ENCODE peak calls at places on chromosomes 12 and 14, in six cellular contexts. L, D, K, A, G and C are unnamed samples.

GRCh38 chr12:106841471-106842302 is 67.2 kb downstream of the RIC8B start:
- DNase-seq in L (peak; percentile 46), D (no peak), K (peak; percentile 63), A (peak; percentile 59), G (no peak), C (peak; percentile 2)

GRCh38 chr12:25655702-25656101 is 102.6 kb upstream of the LMNTD1 start:
- DNase-seq in L (no peak), D (no peak), K (no peak), A (no peak), G (no peak), C (no peak)

GRCh38 chr12:54024127-54024526 is 4.1 kb upstream of the HOXC6 start:
- DNase-seq in L (no peak), D (no peak), K (no peak), A (no peak), G (no peak), C (no peak)

GRCh38 chr12:76274699-76275098 is 73.5 kb downstream of the BBS10 start:
- DNase-seq in L (no peak), D (no peak), K (peak; percentile 58), A (no peak), G (no peak), C (no peak)

GRCh38 chr14:39218171-39218769 is 15.4 kb upstream of the MIA2 start:
- DNase-seq in L (no peak), D (no peak), K (no peak), A (peak; percentile 68), G (no peak), C (no peak)

GRCh38 chr14:39884091-39884490 is 451.9 kb upstream of the FBXO33 start:
- DNase-seq in L (no peak), D (no peak), K (no peak), A (no peak), G (no peak), C (no peak)

GRCh38 chr14:60196291-60196690 is 31.1 kb upstream of the DHRS7 start:
- DNase-seq in L (no peak), D (no peak), K (no peak), A (no peak), G (no peak), C (no peak)

GRCh38 chr14:103041464-103041863 is 15.9 kb downstream of the CDC42BPB start:
- DNase-seq in L (no peak), D (no peak), K (no peak), A (no peak), G (no peak), C (no peak)

GRCh38 chr14:91867316-91867988 is at the start of gene TC2N:
- DNase-seq in L (peak; percentile 72), D (no peak), K (no peak), A (no peak), G (no peak), C (peak; percentile 54)

GRCh38 chr12:70854138-70854537 is 66.4 kb downstream of the PTPRR start:
- DNase-seq in L (no peak), D (no peak), K (no peak), A (no peak), G (no peak), C (no peak)

GRCh38 chr12:108369736-108370396 is 30.8 kb upstream of the CMKLR1 start:
- DNase-seq in L (no peak), D (no peak), K (no peak), A (no peak), G (no peak), C (no peak)

GRCh38 chr12:113306382-113306781 is 28.5 kb downstream of the SLC8B1 start:
- DNase-seq in L (no peak), D (no peak), K (no peak), A (no peak), G (no peak), C (no peak)

GRCh38 chr14:32703246-32703645 is 235.4 kb upstream of the NPAS3 start:
- DNase-seq in L (no peak), D (no peak), K (peak; percentile 33), A (no peak), G (no peak), C (no peak)

GRCh38 chr12:94618995-94619695 is 31.2 kb downstream of the TMCC3 start:
- DNase-seq in L (no peak), D (peak; percentile 34), K (peak; percentile 46), A (peak; percentile 27), G (no peak), C (no peak)

GRCh38 chr12:21697829-21698630 is 40.4 kb upstream of the LDHB start:
- DNase-seq in L (no peak), D (no peak), K (peak; percentile 24), A (peak; percentile 42), G (no peak), C (no peak)

GRCh38 chr14:73223049-73223448 is 14.3 kb upstream of the PAPLN start:
- DNase-seq in L (no peak), D (no peak), K (no peak), A (no peak), G (no peak), C (no peak)

GRCh38 chr12:14410841-14411569 is 45.5 kb downstream of the ATF7IP start:
- DNase-seq in L (peak; percentile 50), D (no peak), K (no peak), A (no peak), G (no peak), C (no peak)

GRCh38 chr14:104462651-104463630 is 116.6 kb upstream of the C14orf180 start:
- DNase-seq in L (no peak), D (no peak), K (no peak), A (no peak), G (peak; percentile 28), C (no peak)

GRCh38 chr12:30847259-30847658 is 79.3 kb upstream of the TSPAN11 start:
- DNase-seq in L (no peak), D (no peak), K (peak; percentile 26), A (peak; percentile 81), G (no peak), C (no peak)

GRCh38 chr12:64082866-64083268 is 139.2 kb downstream of the KICS2 start:
- DNase-seq in L (no peak), D (no peak), K (no peak), A (peak; percentile 16), G (no peak), C (no peak)

GRCh38 chr12:89439946-89440345 is 84.7 kb downstream of the GALNT4 start:
- DNase-seq in L (no peak), D (no peak), K (peak; percentile 50), A (no peak), G (no peak), C (no peak)

GRCh38 chr14:24310666-24311604 is at the start of gene LTB4R:
- DNase-seq in L (peak; percentile 75), D (no peak), K (peak; percentile 85), A (no peak), G (peak; percentile 82), C (no peak)

GRCh38 chr14:104724407-104724980 is 465 bp downstream of the ADSS1 start:
- DNase-seq in L (no peak), D (no peak), K (no peak), A (peak; percentile 58), G (no peak), C (no peak)

GRCh38 chr12:70849265-70849960 is 71.1 kb downstream of the PTPRR start:
- DNase-seq in L (no peak), D (no peak), K (peak; percentile 38), A (peak; percentile 9), G (no peak), C (no peak)

GRCh38 chr12:58285551-58285950 is 344.2 kb downstream of the ATP23 start:
- DNase-seq in L (no peak), D (no peak), K (no peak), A (no peak), G (no peak), C (no peak)

GRCh38 chr14:76716285-76716684 is 45.0 kb upstream of the VASH1 start:
- DNase-seq in L (no peak), D (no peak), K (no peak), A (no peak), G (no peak), C (no peak)

GRCh38 chr12:67302162-67302561 is 33.0 kb downstream of the CAND1 start:
- DNase-seq in L (no peak), D (no peak), K (no peak), A (no peak), G (no peak), C (no peak)